ENCODE peak calls at places on chromosomes 13 and 19, in four cellular contexts. X is HepG2, F is GM12878, J is K562. L is an unnamed sample.

GRCh38 chr13:21149568-21149967 is 26.8 kb downstream of the SKA3 start:
- DNase-seq in F (no peak), J (no peak), X (no peak), L (no peak)

GRCh38 chr19:5293607-5294089 is 47.0 kb downstream of the PTPRS start:
- DNase-seq in F (no peak), X (no peak), J (peak), L (no peak)

GRCh38 chr13:76014618-76015315 is 378.6 kb downstream of the LMO7 start:
- DNase-seq in F (no peak), J (no peak), X (no peak), L (no peak)

GRCh38 chr19:41409288-41409687 is 11.7 kb downstream of the BCKDHA start:
- DNase-seq in F (no peak), J (no peak), X (peak), L (peak)

GRCh38 chr13:78147905-78148304 is 229.3 kb upstream of the EDNRB start:
- DNase-seq in X (no peak), F (no peak), J (no peak), L (no peak)

GRCh38 chr13:97753269-97753668 is 200.2 kb upstream of the IPO5 start:
- DNase-seq in X (no peak), F (no peak), J (no peak), L (no peak)

GRCh38 chr19:10517361-10517759 is at the start of gene S1PR5:
- DNase-seq in X (no peak), J (peak), F (no peak), L (peak)

GRCh38 chr13:113298001-113298945 is 1.2 kb downstream of the LAMP1 start:
- DNase-seq in J (no peak), F (no peak), X (no peak), L (no peak)

GRCh38 chr19:43777163-43777700 is 3.5 kb downstream of the KCNN4 start:
- DNase-seq in X (no peak), J (no peak), F (no peak), L (no peak)

GRCh38 chr13:44368599-44369368 is 4.8 kb upstream of the SERP2 start:
- DNase-seq in X (no peak), J (no peak), F (no peak), L (no peak)

GRCh38 chr19:5191091-5191490 is 149.5 kb downstream of the PTPRS start:
- DNase-seq in J (no peak), F (no peak), X (no peak), L (no peak)

GRCh38 chr13:110503979-110504499 is 57.5 kb downstream of the RAB20 start:
- DNase-seq in J (peak), X (no peak), F (no peak), L (no peak)

GRCh38 chr13:45447050-45447661 is 17.6 kb upstream of the COG3 start:
- DNase-seq in J (no peak), X (peak), F (no peak), L (no peak)

GRCh38 chr13:45441633-45442032 is 23.1 kb upstream of the COG3 start:
- DNase-seq in F (peak), X (peak), J (no peak), L (no peak)

GRCh38 chr13:45445053-45445452 is 19.7 kb upstream of the COG3 start:
- DNase-seq in J (no peak), X (no peak), F (no peak), L (no peak)

GRCh38 chr13:45448965-45449559 is 15.7 kb upstream of the COG3 start:
- DNase-seq in J (no peak), X (peak), F (no peak), L (no peak)

GRCh38 chr13:45446181-45446580 is 18.6 kb upstream of the COG3 start:
- DNase-seq in F (no peak), X (no peak), J (no peak), L (no peak)
- TF ChIP-seq HDAC2 in F (no peak), X (no peak), J (no peak), L (no peak)

GRCh38 chr19:17390665-17391370 is 3.2 kb downstream of the CCDC194 start:
- DNase-seq in J (peak), F (no peak), X (peak), L (peak)
- H3K4me2 ChIP-seq in J (peak), F (peak), X (peak), L (peak)

GRCh38 chr19:58516246-58516836 is 3.3 kb downstream of the ZBTB45 start:
- DNase-seq in J (no peak), X (no peak), F (no peak), L (no peak)

GRCh38 chr19:58518261-58519086 is 1.1 kb downstream of the ZBTB45 start:
- DNase-seq in F (no peak), J (no peak), X (no peak), L (no peak)

GRCh38 chr19:58519087-58519354 is 589 bp downstream of the ZBTB45 start:
- DNase-seq in F (no peak), J (peak), X (peak), L (peak)

GRCh38 chr19:58515259-58515658 is 3.5 kb upstream of the SLC27A5 start:
- DNase-seq in J (no peak), X (no peak), F (no peak), L (no peak)

GRCh38 chr19:58516964-58517833 is 2.4 kb downstream of the ZBTB45 start:
- DNase-seq in J (no peak), F (no peak), X (no peak), L (no peak)
- TF ChIP-seq HDAC2 in J (no peak), F (no peak), X (no peak), L (no peak)

DNA sequence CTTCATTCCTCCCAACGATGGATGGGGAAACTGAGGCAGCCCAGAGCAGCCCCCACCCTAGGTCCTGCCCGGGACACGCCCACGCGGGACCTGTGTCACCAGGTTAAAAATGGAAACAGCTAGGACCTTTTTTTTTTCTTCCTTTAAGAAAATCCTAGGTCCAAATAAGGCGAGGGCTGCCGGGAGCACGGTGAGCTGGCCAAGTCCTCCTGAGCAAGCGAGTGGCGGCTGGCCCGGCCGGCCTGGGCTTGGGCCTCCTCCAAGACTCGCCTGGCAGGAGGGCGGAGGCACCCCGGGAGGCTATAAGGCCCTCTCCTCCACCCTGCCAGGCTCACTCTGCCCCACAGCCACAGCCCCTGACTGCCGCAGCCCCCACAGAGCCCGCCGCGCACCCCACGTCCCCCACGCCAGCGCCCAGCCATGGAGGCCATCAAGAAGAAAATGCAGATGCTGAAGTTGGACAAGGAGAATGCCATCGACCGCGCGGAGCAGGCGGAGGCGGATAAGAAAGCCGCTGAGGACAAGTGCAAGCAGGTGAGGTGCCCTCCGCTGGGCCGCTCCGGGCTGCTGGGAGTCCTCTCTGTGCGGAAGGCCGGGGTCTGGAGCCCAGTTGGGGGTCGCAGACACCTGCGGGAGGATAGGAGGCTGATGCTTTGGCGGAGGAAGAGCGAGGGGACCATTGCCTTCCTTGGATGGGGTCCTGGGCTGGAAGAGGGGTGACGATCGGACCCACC is 8.9 kb upstream of the TPM4 start:
- DNase-seq in J (no peak), F (no peak), X (no peak), L (no peak)
- H3K4me2 ChIP-seq in J (no peak), F (no peak), X (no peak), L (peak)

GRCh38 chr19:33405491-33406461 is 32.3 kb downstream of the CEBPG start:
- DNase-seq in J (no peak), X (no peak), F (no peak), L (no peak)
- TF ChIP-seq HDAC2 in J (no peak), X (no peak), F (no peak), L (no peak)

GRCh38 chr19:15280915-15281683 is 48.9 kb upstream of the EPHX3 start:
- DNase-seq in X (peak), J (peak), F (no peak), L (no peak)

GRCh38 chr19:15276620-15277019 is 44.4 kb upstream of the EPHX3 start:
- DNase-seq in J (no peak), X (no peak), F (no peak), L (no peak)

GRCh38 chr19:15282311-15282705 is 50.0 kb downstream of the BRD4 start:
- DNase-seq in F (no peak), X (no peak), J (no peak), L (no peak)

GRCh38 chr19:15280048-15280725 is 47.9 kb upstream of the EPHX3 start:
- DNase-seq in F (no peak), J (no peak), X (no peak), L (no peak)

GRCh38 chr19:15279326-15279904 is 47.2 kb upstream of the EPHX3 start:
- DNase-seq in J (no peak), F (no peak), X (no peak), L (no peak)
- H3K4me2 ChIP-seq in J (no peak), F (no peak), X (no peak), L (no peak)

GRCh38 chr13:102974574-102975195 is 91.5 kb downstream of the SLC10A2 start:
- DNase-seq in F (no peak), X (no peak), J (no peak), L (no peak)
- TF ChIP-seq HDAC2 in F (no peak), X (no peak), J (no peak), L (no peak)

GRCh38 chr13:74730556-74731331 is 596.5 kb upstream of the KLF12 start:
- DNase-seq in X (no peak), F (no peak), J (no peak), L (no peak)
- H3K4me2 ChIP-seq in X (no peak), F (no peak), J (no peak), L (no peak)

DNA sequence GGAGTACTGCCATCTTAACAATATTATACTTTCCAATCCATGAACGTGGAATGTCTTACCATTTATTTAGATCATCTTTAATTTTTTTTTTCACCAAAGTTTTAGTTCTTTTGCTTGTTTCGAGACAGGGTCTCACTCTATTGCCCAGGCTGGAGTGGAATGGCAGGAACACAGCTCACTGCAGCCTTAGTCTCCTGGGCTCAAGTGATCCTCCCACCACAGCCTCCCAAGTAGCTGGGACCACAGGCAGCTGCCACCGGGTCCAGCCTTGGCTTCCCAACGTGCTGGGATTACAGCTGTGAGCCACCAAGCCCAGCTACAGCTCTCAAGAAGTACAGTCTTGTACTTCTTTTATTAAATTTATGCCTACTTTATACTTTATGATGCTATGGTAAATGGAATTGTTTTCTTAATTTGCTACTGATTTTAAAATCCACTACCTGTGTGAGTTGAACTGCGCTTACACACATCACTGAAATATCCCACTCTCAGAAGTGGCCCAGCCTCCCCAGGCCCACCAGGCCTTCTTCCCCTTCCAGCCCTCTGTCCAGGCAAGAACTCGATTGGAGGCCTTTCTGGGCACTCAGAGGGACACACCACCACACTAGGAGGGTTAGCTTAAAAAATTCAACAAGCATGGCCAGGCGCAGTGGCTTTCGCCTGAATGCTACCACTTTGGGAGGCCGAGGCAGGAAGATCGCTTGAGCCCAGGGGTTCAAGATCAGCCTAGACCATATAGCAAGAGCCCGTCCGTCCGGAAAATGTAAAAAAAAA is 1.0 kb upstream of the PGLS start:
- DNase-seq in F (no peak), X (no peak), J (no peak), L (no peak)
- TF ChIP-seq HDAC2 in F (no peak), X (no peak), J (no peak), L (no peak)

L was measured in A549.